ENCODE peak calls at places on chromosome X, in nine cellular contexts. F is PC-3, H is brain microvascular endothelial cell, W is fibroblast of lung, X is lower lobe of right lung, D is adrenal gland, U is cardiac muscle cell, K is dorsolateral prefrontal cortex, V is breast epithelium. I is an unnamed sample.

GRCh38 chrX:154804564-154804956 is 725 bp downstream of the MPP1 start:
- DNase-seq in F (no peak), W (no peak), U (no peak), K (no peak), X (no peak), H (no peak), D (no peak), V (no peak), I (no peak)

GRCh38 chrX:119692241-119693031 is 532 bp downstream of the SEPTIN6 start:
- DNase-seq in D (peak), H (peak), F (peak), W (peak), X (peak), K (no peak), U (peak), V (no peak), I (peak)

GRCh38 chrX:30990361-30990760 is 81.5 kb downstream of the FTHL17 start:
- DNase-seq in H (no peak), U (no peak), F (peak), D (no peak), K (no peak), V (no peak), W (no peak), X (no peak), I (no peak)

GRCh38 chrX:17082831-17083230 is 136.4 kb downstream of the REPS2 start:
- DNase-seq in H (no peak), K (no peak), U (no peak), V (no peak), X (no peak), F (peak), D (no peak), W (peak), I (peak)

GRCh38 chrX:15464704-15465103 is 28.4 kb downstream of the PIR start:
- DNase-seq in H (no peak), X (no peak), V (no peak), K (no peak), U (no peak), W (no peak), F (peak), D (no peak), I (no peak)

GRCh38 chrX:46179748-46180147 is 365.5 kb downstream of the ZNF674 start:
- DNase-seq in X (no peak), K (no peak), U (no peak), H (no peak), W (no peak), V (no peak), F (no peak), D (no peak), I (no peak)

GRCh38 chrX:13340182-13340791 is 20.4 kb upstream of the ATXN3L start:
- DNase-seq in X (no peak), K (no peak), F (no peak), U (no peak), D (no peak), V (no peak), W (no peak), H (no peak), I (no peak)

GRCh38 chrX:130772313-130773140 is 130.5 kb downstream of the ENOX2 start:
- DNase-seq in K (no peak), V (no peak), H (peak), F (peak), D (no peak), X (no peak), W (peak), U (peak), I (no peak)

GRCh38 chrX:44997282-44997813 is 124.4 kb downstream of the KDM6A start:
- DNase-seq in U (no peak), W (no peak), K (no peak), X (peak), V (no peak), D (no peak), H (no peak), F (no peak), I (peak)

GRCh38 chrX:16920116-16920515 is 26.3 kb upstream of the REPS2 start:
- DNase-seq in V (no peak), X (no peak), F (no peak), K (no peak), U (peak), H (no peak), W (peak), D (no peak), I (no peak)

GRCh38 chrX:72348247-72348979 is 42.7 kb upstream of the CITED1 start:
- DNase-seq in F (no peak), W (no peak), U (no peak), X (no peak), V (no peak), D (no peak), H (no peak), K (no peak), I (no peak)

GRCh38 chrX:110086162-110086915 is 83.4 kb downstream of the TMEM164 start:
- DNase-seq in U (no peak), D (no peak), F (peak), X (no peak), H (peak), W (peak), K (no peak), V (no peak), I (no peak)

GRCh38 chrX:75547137-75547536 is 24.3 kb upstream of the ZDHHC15 start:
- DNase-seq in X (no peak), K (no peak), V (no peak), F (no peak), D (no peak), W (no peak), H (no peak), U (no peak), I (no peak)

GRCh38 chrX:21781525-21781924 is 23.6 kb upstream of the SMPX start:
- DNase-seq in H (no peak), D (no peak), W (no peak), X (no peak), V (no peak), F (no peak), K (no peak), U (no peak), I (peak)

GRCh38 chrX:148572332-148572731 is 71.9 kb downstream of the AFF2 start:
- DNase-seq in W (no peak), D (no peak), H (no peak), K (no peak), X (no peak), V (no peak), F (no peak), U (no peak), I (no peak)

GRCh38 chrX:54641530-54641929 is 111.5 kb downstream of the GNL3L start:
- DNase-seq in W (no peak), X (no peak), F (peak), U (no peak), V (no peak), H (no peak), D (no peak), K (no peak), I (no peak)

GRCh38 chrX:101764538-101764937 is 104.9 kb upstream of the ARMCX2 start:
- DNase-seq in V (no peak), K (no peak), W (no peak), X (no peak), F (no peak), U (peak), H (peak), D (no peak), I (no peak)

GRCh38 chrX:18210470-18210869 is 10.2 kb downstream of the BEND2 start:
- DNase-seq in V (no peak), X (no peak), F (peak), K (no peak), U (peak), W (peak), D (no peak), H (no peak), I (no peak)
- TF ChIP-seq CTCF in V (peak), X (no peak), F (peak), K (peak), U (no peak), W (no peak), D (peak), H (no peak), I (no peak)

DNA sequence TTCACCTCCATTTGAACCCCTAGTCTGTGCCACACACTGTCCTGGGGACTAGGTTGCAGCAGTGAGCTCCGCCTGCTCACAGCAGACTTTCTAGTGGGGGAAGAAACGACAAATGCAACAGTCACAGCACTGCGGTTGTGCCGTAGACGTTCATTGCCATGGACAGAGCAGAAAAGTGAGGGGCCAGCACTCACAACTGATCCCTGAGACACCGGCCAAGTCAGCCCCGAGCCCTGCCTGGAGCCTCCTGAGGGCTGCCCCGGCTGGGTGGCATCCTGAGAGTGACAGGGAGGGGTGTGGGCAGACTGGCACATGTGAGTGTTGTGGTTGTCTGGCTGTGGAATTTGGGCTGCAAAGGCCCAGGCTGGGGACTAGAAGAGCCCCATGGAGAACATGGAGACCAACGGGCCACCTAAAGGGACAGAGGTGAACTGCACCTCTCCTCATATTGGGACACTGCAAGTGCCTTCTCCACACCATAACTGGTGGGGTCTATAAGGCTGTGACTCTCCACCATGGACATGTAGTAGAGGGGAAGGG is 4.6 kb downstream of the DUSP9 start:
- DNase-seq in K (peak), D (no peak), U (no peak), X (no peak), W (no peak), V (no peak), H (no peak), F (peak), I (peak)
- H3K4me3 ChIP-seq in K (no peak), D (no peak), U (no peak), X (no peak), W (no peak), V (no peak), H (no peak), F (no peak), I (no peak)

GRCh38 chrX:42090395-42090794 is 167.0 kb upstream of the CASK start:
- DNase-seq in V (no peak), K (no peak), U (no peak), H (no peak), F (no peak), D (no peak), X (no peak), W (no peak), I (no peak)

GRCh38 chrX:42093756-42094155 is 170.4 kb upstream of the CASK start:
- DNase-seq in H (peak), D (no peak), V (no peak), W (no peak), F (no peak), K (no peak), U (peak), X (no peak), I (peak)

GRCh38 chrX:42089014-42089413 is 165.7 kb upstream of the CASK start:
- DNase-seq in U (no peak), H (no peak), D (no peak), X (no peak), W (no peak), V (no peak), F (no peak), K (no peak), I (no peak)

GRCh38 chrX:42085836-42086235 is 162.5 kb upstream of the CASK start:
- DNase-seq in H (no peak), X (no peak), K (no peak), D (no peak), U (no peak), V (no peak), W (no peak), F (peak), I (no peak)

GRCh38 chrX:42087960-42088359 is 164.6 kb upstream of the CASK start:
- DNase-seq in K (no peak), U (no peak), X (no peak), V (no peak), D (no peak), W (no peak), H (no peak), F (no peak), I (no peak)
- TF ChIP-seq CTCF in K (no peak), U (no peak), X (no peak), V (no peak), D (no peak), W (no peak), H (no peak), F (peak), I (no peak)

GRCh38 chrX:53084043-53084570 is 1.9 kb downstream of the TSPYL2 start:
- DNase-seq in U (peak), F (no peak), H (no peak), D (no peak), V (no peak), K (no peak), W (no peak), X (no peak), I (no peak)
- H3K4me3 ChIP-seq in U (no peak), F (peak), H (no peak), D (no peak), V (peak), K (peak), W (peak), X (peak), I (no peak)